ENCODE peak calls at places on chromosomes 12 and 14, in five cellular contexts. S is heart left ventricle, D is A549, X is HepG2, U is HCT116. T is an unnamed sample.

GRCh38 chr12:67534671-67535070 is 113.9 kb upstream of the DYRK2 start:
- DNase-seq in D (peak; percentile 20), S (peak; percentile 35), U (no peak), X (no peak), T (no peak)

GRCh38 chr12:53441040-53441833 is at the start of gene PRR13:
- DNase-seq in S (peak; percentile 99), X (peak; percentile 98), D (peak; percentile 99), U (peak; percentile 99), T (peak; percentile 100)

GRCh38 chr12:46214668-46215429 is 54.0 kb downstream of the SLC38A1 start:
- DNase-seq in D (no peak), U (no peak), X (no peak), S (no peak), T (no peak)

GRCh38 chr12:98736352-98737326 is 91.5 kb downstream of the APAF1 start:
- DNase-seq in U (no peak), X (peak; percentile 66), S (no peak), D (no peak), T (no peak)

GRCh38 chr12:92987362-92987761 is 58.3 kb upstream of the EEA1 start:
- DNase-seq in X (peak; percentile 78), S (no peak), D (peak; percentile 61), U (peak; percentile 42), T (peak; percentile 46)

GRCh38 chr12:30989754-30990153 is 63.2 kb downstream of the TSPAN11 start:
- DNase-seq in U (no peak), S (peak; percentile 65), X (peak; percentile 39), D (peak; percentile 57), T (no peak)

GRCh38 chr14:68464716-68465115 is 328.2 kb downstream of the ZFP36L1 start:
- DNase-seq in X (no peak), D (peak; percentile 76), U (peak; percentile 94), S (no peak), T (no peak)

GRCh38 chr12:91432079-91432478 is 249.5 kb upstream of the DCN start:
- DNase-seq in D (no peak), S (no peak), X (no peak), U (no peak), T (no peak)

GRCh38 chr12:71950404-71950803 is 11.8 kb downstream of the TPH2 start:
- DNase-seq in X (no peak), D (no peak), U (no peak), S (no peak), T (no peak)

GRCh38 chr14:63940387-63940786 is 87.6 kb downstream of the SYNE2 start:
- DNase-seq in D (no peak), X (no peak), U (no peak), S (no peak), T (no peak)

GRCh38 chr12:40336573-40337199 is 111.9 kb downstream of the LRRK2 start:
- DNase-seq in X (peak; percentile 2), S (no peak), U (no peak), D (peak; percentile 57), T (no peak)

GRCh38 chr12:116406529-116406928 is 129.0 kb upstream of the MED13L start:
- DNase-seq in X (peak; percentile 71), U (peak; percentile 83), D (peak; percentile 90), S (peak; percentile 96), T (peak; percentile 94)

GRCh38 chr14:75979641-75980422 is 2.0 kb downstream of the TGFB3 start:
- DNase-seq in U (no peak), S (peak; percentile 58), D (no peak), X (no peak), T (peak; percentile 16)

GRCh38 chr14:38958589-38958988 is 144.4 kb downstream of the SEC23A start:
- DNase-seq in X (no peak), U (no peak), S (no peak), D (no peak), T (no peak)

GRCh38 chr12:4984971-4985370 is 58.7 kb upstream of the KCNA5 start:
- DNase-seq in S (no peak), U (no peak), D (no peak), X (no peak), T (peak; percentile 50)

GRCh38 chr12:117980621-117981020 is 11.8 kb upstream of the KSR2 start:
- DNase-seq in U (no peak), S (no peak), D (no peak), X (no peak), T (no peak)

GRCh38 chr14:65791551-65791981 is 379.0 kb downstream of the FUT8 start:
- DNase-seq in X (no peak), S (no peak), D (no peak), U (no peak), T (no peak)

GRCh38 chr12:56110571-56110970 is 5.9 kb upstream of the RPL41 start:
- DNase-seq in S (no peak), D (no peak), X (no peak), U (no peak), T (no peak)

GRCh38 chr12:66555113-66555512 is 123.8 kb downstream of the GRIP1 start:
- DNase-seq in X (no peak), U (no peak), D (no peak), S (no peak), T (no peak)

GRCh38 chr12:26648066-26648465 is 184.9 kb downstream of the ITPR2 start:
- DNase-seq in U (no peak), S (no peak), D (no peak), X (no peak), T (no peak)

GRCh38 chr12:112486361-112486760 is 67.6 kb downstream of the PTPN11 start:
- DNase-seq in S (no peak), X (no peak), D (no peak), U (no peak), T (no peak)

GRCh38 chr12:113850309-113851056 is 115.6 kb downstream of the RBM19 start:
- DNase-seq in X (no peak), D (no peak), S (peak; percentile 88), U (no peak), T (no peak)

GRCh38 chr12:99985129-99985570 is 414 bp upstream of the ANKS1B start:
- DNase-seq in D (no peak), S (no peak), U (no peak), X (no peak), T (no peak)

GRCh38 chr14:105330491-105330895 is 15.9 kb downstream of the PACS2 start:
- DNase-seq in X (no peak), U (no peak), S (no peak), D (no peak), T (no peak)

GRCh38 chr12:123160801-123161487 is 10.1 kb upstream of the PITPNM2 start:
- DNase-seq in D (no peak), U (no peak), X (no peak), S (no peak), T (no peak)

GRCh38 chr12:117098361-117099217 is 627 bp downstream of the TESC start:
- DNase-seq in D (peak; percentile 49), X (no peak), S (no peak), U (no peak), T (no peak)

GRCh38 chr12:27618836-27619235 is 77.4 kb upstream of the REP15 start:
- DNase-seq in D (no peak), X (no peak), U (no peak), S (no peak), T (no peak)

GRCh38 chr12:71157601-71158233 is at the start of gene TSPAN8:
- DNase-seq in X (peak; percentile 64), S (no peak), U (no peak), D (no peak), T (no peak)

DNA sequence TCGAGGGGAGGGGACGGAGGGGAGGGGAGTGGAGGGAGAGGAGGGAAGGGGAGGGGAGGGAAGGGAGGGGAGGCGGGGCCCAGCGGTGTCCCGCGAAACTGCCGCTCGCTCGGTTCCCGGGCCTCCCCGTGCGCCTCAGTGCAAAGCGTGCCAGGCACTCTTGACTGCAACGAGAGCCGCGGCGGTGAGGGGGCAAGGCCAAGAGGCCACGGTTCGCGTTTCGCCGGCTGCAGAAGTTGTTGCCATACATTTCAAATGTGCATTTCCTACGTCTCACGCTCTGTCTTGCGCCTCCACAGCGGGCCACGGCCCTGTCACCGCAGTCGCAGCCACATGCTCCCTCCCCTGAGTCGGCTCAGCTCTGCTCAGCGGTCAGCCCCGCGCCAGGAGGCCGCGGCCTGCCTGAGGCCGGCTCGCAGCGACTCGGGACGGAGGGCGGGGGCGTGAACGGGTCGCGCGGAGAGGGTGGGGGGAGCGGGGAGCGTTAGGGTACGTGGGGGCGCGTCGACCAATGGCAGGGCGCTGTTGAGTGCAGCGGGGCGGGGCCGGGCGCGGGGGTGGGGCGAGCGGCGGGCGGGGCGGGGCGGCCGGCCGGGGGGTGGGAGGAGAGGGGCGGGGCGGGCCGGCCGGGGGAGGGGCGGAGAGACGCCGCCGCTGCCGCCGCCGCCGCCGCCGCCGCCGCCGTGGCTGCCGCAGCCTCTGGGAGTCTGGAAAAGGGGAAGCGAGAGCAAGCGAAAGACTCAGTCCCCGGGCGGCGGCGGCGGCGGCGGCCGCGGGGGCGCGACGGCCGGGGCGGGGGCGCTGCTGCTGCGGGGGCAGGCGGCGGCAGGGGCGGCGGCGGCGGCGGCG is at the start of gene PPP2R5C:
- DNase-seq in U (peak; percentile 62), D (peak; percentile 95), S (peak; percentile 97), X (peak; percentile 76), T (peak; percentile 98)
- TF ChIP-seq POLR2A in U (no peak), D (peak; percentile 43), S (peak; percentile 71), X (peak; percentile 74), T (no peak)

GRCh38 chr14:103679351-103679750 is 35.9 kb downstream of the XRCC3 start:
- DNase-seq in S (peak; percentile 57), X (peak; percentile 6), D (peak; percentile 38), U (peak; percentile 3), T (no peak)
- TF ChIP-seq CTCF in S (peak; percentile 54), X (peak; percentile 58), D (peak; percentile 52), U (peak; percentile 31), T (no peak)

GRCh38 chr12:2795291-2796186 is 769 bp downstream of the FKBP4 start:
- DNase-seq in D (peak; percentile 84), X (peak; percentile 17), S (peak; percentile 90), U (no peak), T (peak; percentile 60)
- TF ChIP-seq POLR2A in D (peak; percentile 46), X (peak; percentile 34), S (peak; percentile 63), U (no peak), T (no peak)

GRCh38 chr12:49357099-49357678 is 10.1 kb upstream of the SPATS2 start:
- DNase-seq in S (no peak), X (no peak), U (no peak), D (no peak), T (no peak)
- TF ChIP-seq CTCF in S (peak; percentile 49), X (peak; percentile 38), U (peak; percentile 74), D (peak; percentile 78), T (no peak)